ENCODE peak calls at places on chromosomes 6 and 20, in ten cellular contexts. One of them, this sample, is unnamed.

GRCh38 chr20:42641886-42642285 is 547.8 kb downstream of the PTPRT start:
- DNase-seq in A549: no peak
- DNase-seq in GM10248: no peak
- DNase-seq in nephron progenitor cell: no peak
- DNase-seq in progenitor cell of endocrine pancreas: no peak
- DNase-seq in dorsolateral prefrontal cortex: no peak
- DNase-seq in GM12865: no peak
- DNase-seq in adrenal gland: no peak
- DNase-seq in psoas muscle: no peak
- DNase-seq in body of pancreas: no peak
- DNase-seq in this sample: no peak

GRCh38 chr6:87589693-87590416 is at the start of the genes ORC3 and RARS2:
- DNase-seq in A549: peak; percentile 91
- DNase-seq in GM10248: peak; percentile 98
- DNase-seq in nephron progenitor cell: peak; percentile 97
- DNase-seq in progenitor cell of endocrine pancreas: peak; percentile 92
- DNase-seq in dorsolateral prefrontal cortex: peak; percentile 96
- DNase-seq in GM12865: peak; percentile 96
- DNase-seq in adrenal gland: peak; percentile 97
- DNase-seq in psoas muscle: peak; percentile 96
- DNase-seq in body of pancreas: peak; percentile 96
- DNase-seq in this sample: peak; percentile 82

GRCh38 chr6:169240125-169240524 is 13.5 kb downstream of the THBS2 start:
- DNase-seq in A549: no peak
- DNase-seq in GM10248: no peak
- DNase-seq in nephron progenitor cell: no peak
- DNase-seq in progenitor cell of endocrine pancreas: no peak
- DNase-seq in dorsolateral prefrontal cortex: no peak
- DNase-seq in GM12865: no peak
- DNase-seq in adrenal gland: no peak
- DNase-seq in psoas muscle: no peak
- DNase-seq in body of pancreas: no peak
- DNase-seq in this sample: no peak

GRCh38 chr6:55578537-55579363 is at the start of gene HMGCLL1:
- DNase-seq in A549: peak; percentile 31
- DNase-seq in GM10248: no peak
- DNase-seq in nephron progenitor cell: peak; percentile 79
- DNase-seq in progenitor cell of endocrine pancreas: peak; percentile 44
- DNase-seq in dorsolateral prefrontal cortex: peak; percentile 37
- DNase-seq in GM12865: no peak
- DNase-seq in adrenal gland: peak; percentile 30
- DNase-seq in psoas muscle: peak; percentile 36
- DNase-seq in body of pancreas: peak; percentile 19
- DNase-seq in this sample: peak; percentile 71

GRCh38 chr6:9502991-9503761 is 911.7 kb downstream of the TFAP2A start:
- DNase-seq in A549: peak; percentile 8
- DNase-seq in GM10248: no peak
- DNase-seq in nephron progenitor cell: no peak
- DNase-seq in progenitor cell of endocrine pancreas: no peak
- DNase-seq in dorsolateral prefrontal cortex: no peak
- DNase-seq in GM12865: no peak
- DNase-seq in adrenal gland: no peak
- DNase-seq in psoas muscle: no peak
- DNase-seq in body of pancreas: no peak
- DNase-seq in this sample: no peak

GRCh38 chr6:35539223-35539622 is 26.5 kb upstream of the TULP1 start:
- DNase-seq in A549: no peak
- DNase-seq in GM10248: no peak
- DNase-seq in nephron progenitor cell: no peak
- DNase-seq in progenitor cell of endocrine pancreas: no peak
- DNase-seq in dorsolateral prefrontal cortex: no peak
- DNase-seq in GM12865: no peak
- DNase-seq in adrenal gland: no peak
- DNase-seq in psoas muscle: no peak
- DNase-seq in body of pancreas: no peak
- DNase-seq in this sample: no peak

GRCh38 chr6:18034798-18035202 is 47.4 kb upstream of the KIF13A start:
- DNase-seq in A549: peak; percentile 42
- DNase-seq in GM10248: no peak
- DNase-seq in nephron progenitor cell: no peak
- DNase-seq in progenitor cell of endocrine pancreas: no peak
- DNase-seq in dorsolateral prefrontal cortex: no peak
- DNase-seq in GM12865: no peak
- DNase-seq in adrenal gland: no peak
- DNase-seq in psoas muscle: no peak
- DNase-seq in body of pancreas: peak; percentile 19
- DNase-seq in this sample: no peak

GRCh38 chr6:157235600-157236039 is 87.7 kb downstream of the TMEM242 start:
- DNase-seq in A549: peak; percentile 70
- DNase-seq in GM10248: peak; percentile 45
- DNase-seq in nephron progenitor cell: peak; percentile 69
- DNase-seq in progenitor cell of endocrine pancreas: peak; percentile 34
- DNase-seq in dorsolateral prefrontal cortex: peak; percentile 38
- DNase-seq in GM12865: no peak
- DNase-seq in adrenal gland: peak; percentile 47
- DNase-seq in psoas muscle: peak; percentile 68
- DNase-seq in body of pancreas: peak; percentile 62
- DNase-seq in this sample: no peak

GRCh38 chr6:137389150-137389664 is 105.0 kb downstream of the OLIG3 start:
- DNase-seq in A549: no peak
- DNase-seq in GM10248: peak; percentile 47
- DNase-seq in nephron progenitor cell: no peak
- DNase-seq in progenitor cell of endocrine pancreas: no peak
- DNase-seq in dorsolateral prefrontal cortex: no peak
- DNase-seq in GM12865: peak; percentile 69
- DNase-seq in adrenal gland: no peak
- DNase-seq in psoas muscle: no peak
- DNase-seq in body of pancreas: no peak
- DNase-seq in this sample: no peak

DNA sequence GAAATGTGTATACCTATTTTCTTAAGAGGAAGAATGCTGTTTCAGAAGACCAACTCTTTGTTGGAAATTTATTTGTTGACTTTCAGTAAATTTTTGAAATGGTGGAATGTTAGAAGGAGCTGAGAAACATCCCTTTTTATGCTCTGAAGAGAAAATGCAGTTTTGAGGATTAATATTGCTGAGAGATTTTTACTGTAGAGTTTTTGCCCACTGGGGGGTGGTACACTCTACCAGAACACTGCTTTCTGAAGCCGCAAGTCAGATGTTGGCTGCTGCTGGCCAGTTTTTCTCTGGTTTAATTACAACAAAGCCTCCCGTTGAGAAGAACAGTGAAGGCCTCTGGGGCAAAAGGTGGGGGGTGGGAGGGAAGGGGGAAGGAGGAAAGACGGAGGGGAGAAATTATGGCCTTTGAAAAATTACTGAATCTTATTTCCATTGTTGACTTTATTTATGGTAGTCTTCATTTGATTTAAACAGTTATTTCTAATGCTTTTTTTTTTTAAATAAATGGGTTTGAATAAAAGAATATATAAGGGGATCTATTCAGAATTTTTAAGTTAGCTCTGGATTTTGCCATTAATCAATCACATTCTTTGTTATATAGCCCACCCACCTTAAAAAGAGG is 3.0 kb downstream of the FLRT3 start:
- DNase-seq in A549: peak; percentile 71
- DNase-seq in GM10248: no peak
- DNase-seq in nephron progenitor cell: peak; percentile 45
- DNase-seq in progenitor cell of endocrine pancreas: peak; percentile 15
- DNase-seq in dorsolateral prefrontal cortex: no peak
- DNase-seq in GM12865: peak; percentile 70
- DNase-seq in adrenal gland: peak; percentile 25
- DNase-seq in psoas muscle: no peak
- DNase-seq in body of pancreas: peak; percentile 37
- DNase-seq in this sample: no peak
- TF ChIP-seq CTCF in A549: peak; percentile 74
- TF ChIP-seq CTCF in GM10248: no peak
- TF ChIP-seq CTCF in nephron progenitor cell: peak; percentile 33
- TF ChIP-seq CTCF in progenitor cell of endocrine pancreas: peak; percentile 65
- TF ChIP-seq CTCF in dorsolateral prefrontal cortex: peak; percentile 42
- TF ChIP-seq CTCF in GM12865: peak; percentile 50
- TF ChIP-seq CTCF in adrenal gland: peak; percentile 42
- TF ChIP-seq CTCF in psoas muscle: peak; percentile 41
- TF ChIP-seq CTCF in body of pancreas: peak; percentile 45
- TF ChIP-seq CTCF in this sample: peak; percentile 61

GRCh38 chr6:12150812-12151432 is 138.8 kb downstream of the HIVEP1 start:
- DNase-seq in A549: peak; percentile 48
- DNase-seq in GM10248: no peak
- DNase-seq in nephron progenitor cell: peak; percentile 46
- DNase-seq in progenitor cell of endocrine pancreas: peak; percentile 43
- DNase-seq in dorsolateral prefrontal cortex: peak; percentile 46
- DNase-seq in GM12865: peak; percentile 49
- DNase-seq in adrenal gland: no peak
- DNase-seq in psoas muscle: no peak
- DNase-seq in body of pancreas: no peak
- DNase-seq in this sample: no peak
- TF ChIP-seq CTCF in A549: peak; percentile 70
- TF ChIP-seq CTCF in GM10248: no peak
- TF ChIP-seq CTCF in nephron progenitor cell: peak; percentile 53
- TF ChIP-seq CTCF in progenitor cell of endocrine pancreas: peak; percentile 88
- TF ChIP-seq CTCF in dorsolateral prefrontal cortex: peak; percentile 55
- TF ChIP-seq CTCF in GM12865: peak; percentile 38
- TF ChIP-seq CTCF in adrenal gland: peak; percentile 44
- TF ChIP-seq CTCF in psoas muscle: peak; percentile 25
- TF ChIP-seq CTCF in body of pancreas: peak; percentile 44
- TF ChIP-seq CTCF in this sample: peak; percentile 31

GRCh38 chr6:166744654-166745134 is 117.6 kb upstream of the RPS6KA2 start:
- DNase-seq in A549: no peak
- DNase-seq in GM10248: no peak
- DNase-seq in nephron progenitor cell: no peak
- DNase-seq in progenitor cell of endocrine pancreas: no peak
- DNase-seq in dorsolateral prefrontal cortex: no peak
- DNase-seq in GM12865: no peak
- DNase-seq in adrenal gland: no peak
- DNase-seq in psoas muscle: no peak
- DNase-seq in body of pancreas: no peak
- DNase-seq in this sample: no peak
- TF ChIP-seq CTCF in A549: no peak
- TF ChIP-seq CTCF in GM10248: no peak
- TF ChIP-seq CTCF in nephron progenitor cell: no peak
- TF ChIP-seq CTCF in progenitor cell of endocrine pancreas: no peak
- TF ChIP-seq CTCF in dorsolateral prefrontal cortex: no peak
- TF ChIP-seq CTCF in GM12865: no peak
- TF ChIP-seq CTCF in adrenal gland: no peak
- TF ChIP-seq CTCF in psoas muscle: no peak
- TF ChIP-seq CTCF in body of pancreas: no peak
- TF ChIP-seq CTCF in this sample: no peak

GRCh38 chr6:97068211-97068610 is 143.7 kb downstream of the KLHL32 start:
- DNase-seq in A549: peak; percentile 26
- DNase-seq in GM10248: no peak
- DNase-seq in nephron progenitor cell: peak; percentile 22
- DNase-seq in progenitor cell of endocrine pancreas: no peak
- DNase-seq in dorsolateral prefrontal cortex: no peak
- DNase-seq in GM12865: peak; percentile 41
- DNase-seq in adrenal gland: no peak
- DNase-seq in psoas muscle: no peak
- DNase-seq in body of pancreas: no peak
- DNase-seq in this sample: no peak
- TF ChIP-seq CTCF in A549: peak; percentile 62
- TF ChIP-seq CTCF in GM10248: peak; percentile 49
- TF ChIP-seq CTCF in nephron progenitor cell: peak; percentile 65
- TF ChIP-seq CTCF in progenitor cell of endocrine pancreas: peak; percentile 74
- TF ChIP-seq CTCF in dorsolateral prefrontal cortex: peak; percentile 46
- TF ChIP-seq CTCF in GM12865: peak; percentile 34
- TF ChIP-seq CTCF in adrenal gland: peak; percentile 69
- TF ChIP-seq CTCF in psoas muscle: peak; percentile 47
- TF ChIP-seq CTCF in body of pancreas: peak; percentile 18
- TF ChIP-seq CTCF in this sample: peak; percentile 75

DNA sequence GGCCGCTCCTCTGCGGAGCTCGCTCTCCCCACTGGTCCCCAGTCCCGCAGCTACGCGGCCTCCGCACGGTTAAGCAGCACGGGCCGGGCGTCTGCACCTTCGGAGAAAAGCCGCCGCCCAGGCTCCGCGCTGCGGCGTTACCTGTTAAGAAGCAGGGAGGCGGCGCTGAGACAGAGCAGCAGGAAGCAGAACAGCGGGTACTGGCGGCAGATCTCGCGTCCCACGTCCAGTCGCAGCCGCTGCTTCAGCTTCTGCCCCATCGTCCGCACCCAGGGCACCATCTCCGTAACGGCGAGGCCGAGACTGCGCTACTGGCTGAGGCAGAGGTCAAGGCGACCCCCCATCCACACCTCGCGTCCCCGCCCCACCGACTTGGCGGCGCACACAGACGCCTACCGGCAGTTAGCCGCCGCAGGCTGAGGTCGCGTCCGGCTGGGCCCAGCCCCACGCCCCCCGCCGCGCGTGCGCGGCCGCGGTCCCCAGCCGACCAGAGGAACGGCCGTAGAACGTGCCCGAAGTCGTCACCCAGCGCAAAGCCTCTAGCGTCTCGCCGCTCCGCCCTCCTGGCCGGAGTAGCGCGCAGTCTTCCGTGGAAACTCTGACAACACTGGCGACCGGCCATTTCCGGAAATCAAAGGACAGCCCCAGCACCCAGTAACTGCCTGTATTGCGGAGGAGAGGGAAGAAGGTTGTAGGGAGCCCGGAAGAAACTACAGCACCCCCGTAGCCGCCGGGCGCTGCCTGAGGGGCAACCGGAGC is at the start of gene SNX14:
- DNase-seq in A549: peak; percentile 92
- DNase-seq in GM10248: peak; percentile 94
- DNase-seq in nephron progenitor cell: peak; percentile 87
- DNase-seq in progenitor cell of endocrine pancreas: peak; percentile 73
- DNase-seq in dorsolateral prefrontal cortex: peak; percentile 81
- DNase-seq in GM12865: peak; percentile 98
- DNase-seq in adrenal gland: peak; percentile 95
- DNase-seq in psoas muscle: peak; percentile 97
- DNase-seq in body of pancreas: peak; percentile 96
- DNase-seq in this sample: peak; percentile 81
- TF ChIP-seq CTCF in A549: no peak
- TF ChIP-seq CTCF in GM10248: no peak
- TF ChIP-seq CTCF in nephron progenitor cell: no peak
- TF ChIP-seq CTCF in progenitor cell of endocrine pancreas: peak; percentile 23
- TF ChIP-seq CTCF in dorsolateral prefrontal cortex: no peak
- TF ChIP-seq CTCF in GM12865: no peak
- TF ChIP-seq CTCF in adrenal gland: no peak
- TF ChIP-seq CTCF in psoas muscle: no peak
- TF ChIP-seq CTCF in body of pancreas: no peak
- TF ChIP-seq CTCF in this sample: no peak

This sample was measured in mesothelial cell of epicardium.